ENCODE peak calls at places on chromosomes 4 and X, in seven cellular contexts. One of them, this sample, is unnamed.

GRCh38 chr4:4856071-4857000 is 3.1 kb upstream of the MSX1 start:
- DNase-seq in body of pancreas: peak; percentile 38
- DNase-seq in fibroblast of lung: no peak
- DNase-seq in MM.1S: no peak
- DNase-seq in IMR-90: no peak
- DNase-seq in choroid plexus epithelial cell: no peak
- DNase-seq in uterus: no peak
- DNase-seq in this sample: no peak

GRCh38 chr4:4460759-4461158 is 73.9 kb downstream of the NSG1 start:
- DNase-seq in body of pancreas: no peak
- DNase-seq in fibroblast of lung: no peak
- DNase-seq in MM.1S: no peak
- DNase-seq in IMR-90: no peak
- DNase-seq in choroid plexus epithelial cell: no peak
- DNase-seq in uterus: no peak
- DNase-seq in this sample: no peak

GRCh38 chrX:105483011-105483410 is 262.5 kb upstream of the TEX13A start:
- DNase-seq in body of pancreas: no peak
- DNase-seq in fibroblast of lung: peak; percentile 47
- DNase-seq in MM.1S: no peak
- DNase-seq in IMR-90: peak; percentile 0
- DNase-seq in choroid plexus epithelial cell: peak; percentile 70
- DNase-seq in uterus: no peak
- DNase-seq in this sample: no peak

GRCh38 chr4:37225778-37226177 is 18.8 kb upstream of the NWD2 start:
- DNase-seq in body of pancreas: no peak
- DNase-seq in fibroblast of lung: no peak
- DNase-seq in MM.1S: no peak
- DNase-seq in IMR-90: no peak
- DNase-seq in choroid plexus epithelial cell: no peak
- DNase-seq in uterus: no peak
- DNase-seq in this sample: no peak

GRCh38 chr4:26248647-26249046 is 72.2 kb upstream of the RBPJ start:
- DNase-seq in body of pancreas: peak; percentile 48
- DNase-seq in fibroblast of lung: peak; percentile 57
- DNase-seq in MM.1S: no peak
- DNase-seq in IMR-90: peak; percentile 88
- DNase-seq in choroid plexus epithelial cell: peak; percentile 93
- DNase-seq in uterus: peak; percentile 52
- DNase-seq in this sample: no peak

GRCh38 chr4:158769175-158769831 is 477 bp downstream of the FNIP2 start:
- DNase-seq in body of pancreas: peak; percentile 54
- DNase-seq in fibroblast of lung: peak; percentile 36
- DNase-seq in MM.1S: peak; percentile 34
- DNase-seq in IMR-90: no peak
- DNase-seq in choroid plexus epithelial cell: peak; percentile 34
- DNase-seq in uterus: peak; percentile 38
- DNase-seq in this sample: peak; percentile 26

GRCh38 chr4:15753786-15754185 is 24.3 kb upstream of the CD38 start:
- DNase-seq in body of pancreas: peak; percentile 9
- DNase-seq in fibroblast of lung: peak; percentile 31
- DNase-seq in MM.1S: no peak
- DNase-seq in IMR-90: peak; percentile 6
- DNase-seq in choroid plexus epithelial cell: peak; percentile 55
- DNase-seq in uterus: peak; percentile 31
- DNase-seq in this sample: no peak

GRCh38 chr4:8198206-8198905 is 734 bp upstream of the SH3TC1 start:
- DNase-seq in body of pancreas: peak; percentile 80
- DNase-seq in fibroblast of lung: no peak
- DNase-seq in MM.1S: no peak
- DNase-seq in IMR-90: no peak
- DNase-seq in choroid plexus epithelial cell: no peak
- DNase-seq in uterus: no peak
- DNase-seq in this sample: no peak

GRCh38 chr4:19945979-19946380 is 305.7 kb upstream of the SLIT2 start:
- DNase-seq in body of pancreas: no peak
- DNase-seq in fibroblast of lung: peak; percentile 100
- DNase-seq in MM.1S: no peak
- DNase-seq in IMR-90: peak; percentile 97
- DNase-seq in choroid plexus epithelial cell: peak; percentile 98
- DNase-seq in uterus: no peak
- DNase-seq in this sample: no peak

GRCh38 chrX:150504399-150505186 is 63.8 kb upstream of the MTM1 start:
- DNase-seq in body of pancreas: peak; percentile 43
- DNase-seq in fibroblast of lung: peak; percentile 33
- DNase-seq in MM.1S: no peak
- DNase-seq in IMR-90: peak; percentile 37
- DNase-seq in choroid plexus epithelial cell: no peak
- DNase-seq in uterus: no peak
- DNase-seq in this sample: no peak

GRCh38 chrX:54721424-54721823 is 76.6 kb downstream of the ITIH6 start:
- DNase-seq in body of pancreas: no peak
- DNase-seq in fibroblast of lung: no peak
- DNase-seq in MM.1S: no peak
- DNase-seq in IMR-90: no peak
- DNase-seq in choroid plexus epithelial cell: no peak
- DNase-seq in uterus: no peak
- DNase-seq in this sample: no peak

GRCh38 chr4:72875138-72875537 is 194.4 kb downstream of the COX18 start:
- DNase-seq in body of pancreas: no peak
- DNase-seq in fibroblast of lung: peak; percentile 58
- DNase-seq in MM.1S: no peak
- DNase-seq in IMR-90: no peak
- DNase-seq in choroid plexus epithelial cell: peak; percentile 47
- DNase-seq in uterus: no peak
- DNase-seq in this sample: no peak

GRCh38 chrX:100682939-100683338 is 38.9 kb downstream of the SRPX2 start:
- DNase-seq in body of pancreas: no peak
- DNase-seq in fibroblast of lung: no peak
- DNase-seq in MM.1S: no peak
- DNase-seq in IMR-90: no peak
- DNase-seq in choroid plexus epithelial cell: peak; percentile 40
- DNase-seq in uterus: no peak
- DNase-seq in this sample: no peak

GRCh38 chr4:100707786-100708185 is 190.0 kb upstream of the EMCN start:
- DNase-seq in body of pancreas: no peak
- DNase-seq in fibroblast of lung: peak; percentile 52
- DNase-seq in MM.1S: no peak
- DNase-seq in IMR-90: no peak
- DNase-seq in choroid plexus epithelial cell: peak; percentile 23
- DNase-seq in uterus: no peak
- DNase-seq in this sample: no peak

GRCh38 chr4:151603377-151603776 is 157.4 kb downstream of the GATB start:
- DNase-seq in body of pancreas: no peak
- DNase-seq in fibroblast of lung: no peak
- DNase-seq in MM.1S: no peak
- DNase-seq in IMR-90: no peak
- DNase-seq in choroid plexus epithelial cell: no peak
- DNase-seq in uterus: no peak
- DNase-seq in this sample: no peak

GRCh38 chr4:151600432-151600831 is 160.4 kb downstream of the GATB start:
- DNase-seq in body of pancreas: no peak
- DNase-seq in fibroblast of lung: peak; percentile 7
- DNase-seq in MM.1S: no peak
- DNase-seq in IMR-90: peak; percentile 20
- DNase-seq in choroid plexus epithelial cell: peak; percentile 7
- DNase-seq in uterus: no peak
- DNase-seq in this sample: no peak

GRCh38 chr4:151606061-151606460 is 154.7 kb downstream of the GATB start:
- DNase-seq in body of pancreas: no peak
- DNase-seq in fibroblast of lung: no peak
- DNase-seq in MM.1S: no peak
- DNase-seq in IMR-90: no peak
- DNase-seq in choroid plexus epithelial cell: no peak
- DNase-seq in uterus: no peak
- DNase-seq in this sample: no peak

GRCh38 chr4:151605215-151605614 is 155.6 kb downstream of the GATB start:
- DNase-seq in body of pancreas: no peak
- DNase-seq in fibroblast of lung: no peak
- DNase-seq in MM.1S: no peak
- DNase-seq in IMR-90: no peak
- DNase-seq in choroid plexus epithelial cell: no peak
- DNase-seq in uterus: no peak
- DNase-seq in this sample: no peak

DNA sequence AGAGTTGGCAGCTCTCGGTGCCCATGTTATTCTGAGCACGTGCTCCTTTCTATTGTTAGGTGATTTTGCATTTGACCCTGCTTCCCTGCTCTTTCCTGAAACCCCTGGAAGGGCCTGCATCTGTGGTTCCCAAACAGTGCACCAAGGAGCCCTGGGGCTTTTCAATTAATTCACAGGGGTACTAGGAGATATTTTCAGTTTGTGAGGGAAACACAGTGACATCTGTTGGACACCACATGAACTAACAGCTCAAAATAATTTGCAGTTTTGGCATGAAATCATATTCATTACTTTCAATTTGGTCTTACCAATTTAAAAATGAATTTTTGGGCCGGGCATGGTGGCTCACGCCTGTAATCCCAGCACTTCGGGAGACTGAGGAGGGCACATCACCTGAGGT is 156.6 kb downstream of the GATB start:
- DNase-seq in body of pancreas: no peak
- DNase-seq in fibroblast of lung: peak; percentile 16
- DNase-seq in MM.1S: peak; percentile 43
- DNase-seq in IMR-90: peak; percentile 32
- DNase-seq in choroid plexus epithelial cell: peak; percentile 71
- DNase-seq in uterus: no peak
- DNase-seq in this sample: peak; percentile 7
- TF ChIP-seq CTCF in body of pancreas: peak; percentile 53
- TF ChIP-seq CTCF in fibroblast of lung: peak; percentile 58
- TF ChIP-seq CTCF in MM.1S: peak; percentile 53
- TF ChIP-seq CTCF in IMR-90: peak; percentile 57
- TF ChIP-seq CTCF in choroid plexus epithelial cell: peak; percentile 66
- TF ChIP-seq CTCF in uterus: peak; percentile 12
- TF ChIP-seq CTCF in this sample: peak; percentile 23

GRCh38 chr4:125432078-125432477 is 117.3 kb downstream of the FAT4 start:
- DNase-seq in body of pancreas: no peak
- DNase-seq in fibroblast of lung: peak; percentile 49
- DNase-seq in MM.1S: no peak
- DNase-seq in IMR-90: peak; percentile 20
- DNase-seq in choroid plexus epithelial cell: peak; percentile 45
- DNase-seq in uterus: no peak
- DNase-seq in this sample: no peak

GRCh38 chr4:125428832-125429231 is 114.1 kb downstream of the FAT4 start:
- DNase-seq in body of pancreas: no peak
- DNase-seq in fibroblast of lung: no peak
- DNase-seq in MM.1S: no peak
- DNase-seq in IMR-90: no peak
- DNase-seq in choroid plexus epithelial cell: no peak
- DNase-seq in uterus: no peak
- DNase-seq in this sample: no peak

GRCh38 chr4:125434136-125434535 is 119.4 kb downstream of the FAT4 start:
- DNase-seq in body of pancreas: no peak
- DNase-seq in fibroblast of lung: peak; percentile 14
- DNase-seq in MM.1S: no peak
- DNase-seq in IMR-90: peak; percentile 8
- DNase-seq in choroid plexus epithelial cell: peak; percentile 71
- DNase-seq in uterus: no peak
- DNase-seq in this sample: no peak

GRCh38 chr4:125433453-125433852 is 118.7 kb downstream of the FAT4 start:
- DNase-seq in body of pancreas: no peak
- DNase-seq in fibroblast of lung: peak; percentile 93
- DNase-seq in MM.1S: no peak
- DNase-seq in IMR-90: peak; percentile 69
- DNase-seq in choroid plexus epithelial cell: peak; percentile 66
- DNase-seq in uterus: no peak
- DNase-seq in this sample: no peak
- H3K4me3 ChIP-seq in body of pancreas: no peak overlapping the region
- H3K4me3 ChIP-seq in fibroblast of lung: no peak overlapping the region
- H3K4me3 ChIP-seq in MM.1S: no peak overlapping the region
- H3K4me3 ChIP-seq in IMR-90: no peak overlapping the region
- H3K4me3 ChIP-seq in choroid plexus epithelial cell: no peak overlapping the region
- H3K4me3 ChIP-seq in uterus: no peak overlapping the region
- H3K4me3 ChIP-seq in this sample: no peak overlapping the region

GRCh38 chrX:38332505-38332904 is 5.2 kb upstream of the RPGR start:
- DNase-seq in body of pancreas: no peak
- DNase-seq in fibroblast of lung: no peak
- DNase-seq in MM.1S: no peak
- DNase-seq in IMR-90: no peak
- DNase-seq in choroid plexus epithelial cell: no peak
- DNase-seq in uterus: no peak
- DNase-seq in this sample: peak; percentile 64

GRCh38 chrX:38327775-38328081 is 419 bp upstream of the RPGR start:
- DNase-seq in body of pancreas: no peak
- DNase-seq in fibroblast of lung: no peak
- DNase-seq in MM.1S: no peak
- DNase-seq in IMR-90: no peak
- DNase-seq in choroid plexus epithelial cell: no peak
- DNase-seq in uterus: no peak
- DNase-seq in this sample: no peak

GRCh38 chrX:38326086-38326485 is 1.2 kb downstream of the RPGR start:
- DNase-seq in body of pancreas: no peak
- DNase-seq in fibroblast of lung: no peak
- DNase-seq in MM.1S: no peak
- DNase-seq in IMR-90: no peak
- DNase-seq in choroid plexus epithelial cell: no peak
- DNase-seq in uterus: no peak
- DNase-seq in this sample: no peak

GRCh38 chrX:38327007-38327774 is at the start of gene RPGR:
- DNase-seq in body of pancreas: peak; percentile 95
- DNase-seq in fibroblast of lung: peak; percentile 90
- DNase-seq in MM.1S: peak; percentile 89
- DNase-seq in IMR-90: peak; percentile 91
- DNase-seq in choroid plexus epithelial cell: peak; percentile 96
- DNase-seq in uterus: peak; percentile 93
- DNase-seq in this sample: peak; percentile 95
- TF ChIP-seq CTCF in body of pancreas: peak; percentile 92
- TF ChIP-seq CTCF in fibroblast of lung: peak; percentile 68
- TF ChIP-seq CTCF in MM.1S: peak; percentile 66
- TF ChIP-seq CTCF in IMR-90: peak; percentile 81
- TF ChIP-seq CTCF in choroid plexus epithelial cell: peak; percentile 79
- TF ChIP-seq CTCF in uterus: peak; percentile 75
- TF ChIP-seq CTCF in this sample: peak; percentile 80

DNA sequence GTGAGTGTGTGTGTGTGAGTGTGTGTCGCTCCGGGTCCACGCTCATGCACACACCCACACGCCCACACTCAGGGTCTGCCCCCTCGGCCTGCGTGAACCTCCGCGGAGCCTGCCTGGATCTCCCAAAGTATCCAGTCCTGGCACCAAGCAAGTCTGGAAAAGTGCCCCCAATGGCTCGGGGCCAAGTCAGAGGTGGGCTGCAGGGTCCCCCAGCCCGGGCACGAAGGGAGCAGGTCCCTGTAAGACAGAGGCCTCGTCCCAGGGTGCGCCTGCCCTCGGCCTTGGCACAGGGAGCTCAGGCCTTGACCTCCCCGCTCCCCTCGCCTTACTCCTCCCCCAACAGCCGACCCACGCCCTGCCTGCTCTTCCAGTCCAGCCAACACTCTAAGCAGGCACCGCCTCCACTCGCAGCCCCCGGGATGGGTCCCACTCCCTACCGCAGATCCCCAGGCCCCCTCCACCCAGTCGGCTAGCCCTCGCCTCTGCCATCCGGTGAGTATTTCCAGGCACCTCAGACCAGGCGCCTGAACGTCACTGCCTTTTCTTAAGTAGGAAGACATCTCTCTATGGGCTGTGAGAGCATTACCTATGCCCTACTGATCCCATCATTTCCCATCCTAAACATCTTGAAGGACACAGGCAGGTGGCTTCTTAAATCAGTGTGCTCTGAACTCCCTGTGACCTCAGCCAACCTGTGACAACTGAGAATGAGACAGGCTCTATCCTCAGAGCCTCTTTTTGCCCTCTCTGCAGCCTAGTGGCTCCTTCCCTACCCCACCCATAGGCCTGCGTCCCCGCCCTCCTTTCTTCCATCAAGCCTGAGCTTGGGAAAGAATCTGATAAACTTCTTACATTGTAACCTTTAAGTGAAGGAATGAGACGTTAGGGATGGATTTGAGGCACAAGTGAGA is 704 bp downstream of the FAM114A1 start:
- DNase-seq in body of pancreas: peak; percentile 50
- DNase-seq in fibroblast of lung: peak; percentile 43
- DNase-seq in MM.1S: no peak
- DNase-seq in IMR-90: peak; percentile 60
- DNase-seq in choroid plexus epithelial cell: peak; percentile 40
- DNase-seq in uterus: peak; percentile 58
- DNase-seq in this sample: no peak
- H3K4me3 ChIP-seq in body of pancreas: peak overlapping the region; percentile 59
- H3K4me3 ChIP-seq in fibroblast of lung: peak overlapping the region; percentile 75
- H3K4me3 ChIP-seq in MM.1S: peak overlapping the region; percentile 80
- H3K4me3 ChIP-seq in IMR-90: peak overlapping the region; percentile 92
- H3K4me3 ChIP-seq in choroid plexus epithelial cell: peak overlapping the region; percentile 94
- H3K4me3 ChIP-seq in uterus: peak overlapping the region; percentile 98
- H3K4me3 ChIP-seq in this sample: peak overlapping the region; percentile 76

This sample was measured in GM12865.